ENCODE peak calls at places on chromosomes 16 and 17, in nine cellular contexts. M, Y, S, R, P, L, I, O and A are unnamed samples.

GRCh38 chr16:30998852-30999761 is 11.3 kb downstream of the STX1B start:
- DNase-seq in I (no peak), S (no peak), M (no peak), P (no peak), L (no peak), R (peak; percentile 92), O (no peak), Y (no peak), A (no peak)

GRCh38 chr17:78618264-78619066 is 41.3 kb upstream of the DNAH17 start:
- DNase-seq in P (no peak), Y (no peak), L (no peak), O (no peak), R (no peak), M (no peak), S (no peak), I (no peak), A (no peak)

GRCh38 chr17:20930065-20930760 is 112.6 kb downstream of the USP22 start:
- DNase-seq in I (no peak), M (no peak), R (no peak), Y (no peak), P (no peak), O (no peak), S (no peak), L (no peak), A (no peak)

GRCh38 chr17:66272699-66273390 is 29.6 kb upstream of the PRKCA start:
- DNase-seq in P (peak; percentile 47), L (no peak), Y (no peak), O (no peak), I (no peak), S (no peak), R (no peak), M (no peak), A (peak; percentile 71)

GRCh38 chr17:66240630-66241029 is 11.4 kb upstream of the APOH start:
- DNase-seq in Y (no peak), S (no peak), R (no peak), I (no peak), L (no peak), M (no peak), P (no peak), O (no peak), A (no peak)

GRCh38 chr16:1548234-1548633 is 14.8 kb downstream of the TMEM204 start:
- DNase-seq in M (no peak), I (no peak), Y (no peak), L (no peak), S (no peak), R (no peak), P (no peak), O (no peak), A (no peak)

GRCh38 chr16:88662222-88662842 is 559 bp downstream of the MVD start:
- DNase-seq in L (no peak), M (no peak), S (peak; percentile 40), Y (no peak), R (no peak), O (no peak), P (no peak), I (peak; percentile 46), A (no peak)

GRCh38 chr17:12256380-12256995 is 235.8 kb downstream of the MAP2K4 start:
- DNase-seq in O (peak; percentile 53), L (peak; percentile 37), R (peak; percentile 35), I (peak; percentile 18), S (peak; percentile 61), M (no peak), Y (no peak), P (peak; percentile 29), A (peak; percentile 74)

GRCh38 chr16:29994613-29995329 is 646 bp downstream of the HIRIP3 start:
- DNase-seq in I (peak; percentile 86), O (peak; percentile 78), M (peak; percentile 90), S (no peak), L (no peak), R (no peak), Y (no peak), P (peak; percentile 90), A (peak; percentile 82)

GRCh38 chr17:2804912-2805311 is 8.7 kb downstream of the RAP1GAP2 start:
- DNase-seq in M (no peak), O (no peak), I (no peak), L (no peak), R (no peak), P (no peak), S (no peak), Y (no peak), A (no peak)

GRCh38 chr16:64990101-64990500 is 131.8 kb downstream of the CDH11 start:
- DNase-seq in L (no peak), M (no peak), R (no peak), I (no peak), O (no peak), S (no peak), P (no peak), Y (no peak), A (no peak)

GRCh38 chr17:38749222-38750043 is 1.3 kb upstream of the PCGF2 start:
- DNase-seq in S (peak; percentile 91), Y (peak; percentile 89), M (peak; percentile 84), O (peak; percentile 81), P (peak; percentile 59), R (peak; percentile 89), I (peak; percentile 84), L (peak; percentile 56), A (peak; percentile 95)

GRCh38 chr17:38751144-38751802 is 1.3 kb upstream of the PSMB3 start:
- DNase-seq in S (no peak), P (no peak), M (no peak), R (no peak), O (no peak), L (no peak), I (no peak), Y (no peak), A (no peak)

GRCh38 chr17:38750312-38751121 is 2.0 kb upstream of the PSMB3 start:
- DNase-seq in S (peak; percentile 74), P (no peak), Y (no peak), R (peak; percentile 50), M (peak; percentile 73), I (no peak), O (no peak), L (no peak), A (no peak)

GRCh38 chr17:38748329-38749221 is at the start of gene PCGF2:
- DNase-seq in L (peak; percentile 71), I (peak; percentile 88), S (peak; percentile 98), O (peak; percentile 85), R (peak; percentile 89), Y (peak; percentile 91), M (peak; percentile 93), P (peak; percentile 77), A (peak; percentile 94)

GRCh38 chr17:38750044-38750311 is 1.8 kb upstream of the PCGF2 start:
- DNase-seq in M (no peak), S (no peak), O (no peak), R (no peak), L (no peak), Y (no peak), I (no peak), P (no peak), A (no peak)
- H3K4me1 ChIP-seq in M (peaks cover 7% of the 10 kb centered on the region), S (peaks cover 40% of the 10 kb centered on the region), O (peaks cover 89% of the 10 kb centered on the region), R (peaks cover 50% of the 10 kb centered on the region), L (peaks cover 33% of the 10 kb centered on the region), Y (peaks cover 4% of the 10 kb centered on the region), I (peaks cover 74% of the 10 kb centered on the region), P (peaks cover 61% of the 10 kb centered on the region), A (peaks cover 72% of the 10 kb centered on the region)

DNA sequence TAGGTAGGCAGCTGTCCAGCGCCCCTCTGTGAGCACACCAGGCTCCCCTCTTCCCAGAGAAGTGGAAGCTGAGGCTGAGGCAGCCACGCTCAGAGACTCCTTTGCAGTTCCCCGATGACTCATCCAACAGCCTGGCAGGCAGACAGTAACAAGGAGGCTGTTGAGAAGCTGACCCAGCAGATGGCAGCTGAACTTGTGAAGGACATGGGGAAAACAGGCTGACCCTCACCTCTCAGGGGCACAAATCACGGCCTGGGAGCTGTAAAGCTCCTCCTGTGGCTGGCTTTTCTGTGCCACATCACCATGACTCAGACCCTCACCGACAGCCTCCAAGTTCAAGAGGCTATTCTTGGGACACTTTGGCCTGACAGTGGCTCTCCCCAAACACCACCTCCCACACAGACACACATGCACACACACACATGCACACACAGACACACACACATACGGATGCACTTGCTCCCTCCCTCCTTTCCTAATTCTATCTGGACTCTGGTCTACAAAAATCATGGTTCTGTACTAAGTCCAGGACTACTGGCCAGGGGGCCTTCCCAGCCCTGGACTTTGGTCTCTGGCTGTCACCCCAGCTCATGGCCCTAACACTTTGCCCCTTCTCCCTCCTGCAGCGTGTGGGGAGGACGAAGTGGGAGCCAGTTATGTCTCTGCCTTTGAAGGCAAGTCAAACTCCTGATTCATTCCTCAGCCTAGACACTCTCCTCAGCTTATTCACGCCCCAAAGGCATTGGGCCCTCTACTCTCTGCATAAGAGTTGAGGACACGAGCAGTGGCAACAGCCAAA is 23.2 kb downstream of the MAP3K14 start:
- DNase-seq in O (peak; percentile 78), Y (peak; percentile 70), P (peak; percentile 39), S (no peak), I (peak; percentile 80), M (no peak), L (peak; percentile 65), R (peak; percentile 58), A (peak; percentile 95)
- TF ChIP-seq POLR2AphosphoS5 in O (peak; percentile 22), Y (peak; percentile 47), P (no peak), S (no peak), I (peak; percentile 31), M (no peak), L (peak; percentile 17), R (no peak), A (no peak)

DNA sequence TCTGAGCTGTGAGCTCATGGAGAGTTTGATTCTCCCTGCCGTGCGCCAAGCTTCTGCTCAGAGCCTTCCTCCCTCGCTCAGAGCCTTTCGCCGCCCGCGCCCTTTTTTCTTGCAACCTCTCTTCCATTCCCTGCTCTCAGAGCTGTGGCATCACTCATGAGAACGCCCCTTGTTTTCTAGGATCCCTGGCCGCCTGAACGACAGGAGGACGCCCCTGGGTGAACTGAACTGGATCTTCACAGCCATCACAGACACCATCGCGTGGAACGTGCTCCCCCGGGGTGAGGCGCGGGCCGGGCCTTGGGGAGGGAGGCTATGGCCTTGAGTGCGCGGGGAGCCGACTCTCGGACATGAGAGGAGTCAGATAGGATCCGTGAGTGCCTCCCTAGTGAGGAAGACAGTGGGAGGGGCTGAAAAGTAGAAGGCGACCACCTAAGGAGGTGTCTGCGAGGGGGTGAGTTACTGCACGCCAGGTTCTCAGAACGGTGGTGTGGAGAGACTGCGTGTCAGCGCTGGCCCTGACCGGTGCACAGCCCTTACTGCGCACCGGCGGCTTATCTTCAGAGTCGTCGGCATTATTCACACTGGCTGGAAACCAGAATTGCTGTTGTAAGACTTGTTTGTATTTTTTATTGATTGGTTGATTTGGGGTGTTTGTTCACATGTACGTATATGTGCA is 169.5 kb upstream of the CHMP6 start:
- DNase-seq in L (no peak), S (no peak), I (no peak), O (no peak), M (no peak), R (no peak), Y (peak; percentile 46), P (no peak), A (peak; percentile 54)
- H3K4me1 ChIP-seq in L (no peaks in the 10 kb centered on the region), S (peaks cover 1% of the 10 kb centered on the region), I (no peaks in the 10 kb centered on the region), O (no peaks in the 10 kb centered on the region), M (peaks cover 8% of the 10 kb centered on the region), R (peaks cover 8% of the 10 kb centered on the region), Y (no peaks in the 10 kb centered on the region), P (peaks cover 12% of the 10 kb centered on the region), A (no peaks in the 10 kb centered on the region)

DNA sequence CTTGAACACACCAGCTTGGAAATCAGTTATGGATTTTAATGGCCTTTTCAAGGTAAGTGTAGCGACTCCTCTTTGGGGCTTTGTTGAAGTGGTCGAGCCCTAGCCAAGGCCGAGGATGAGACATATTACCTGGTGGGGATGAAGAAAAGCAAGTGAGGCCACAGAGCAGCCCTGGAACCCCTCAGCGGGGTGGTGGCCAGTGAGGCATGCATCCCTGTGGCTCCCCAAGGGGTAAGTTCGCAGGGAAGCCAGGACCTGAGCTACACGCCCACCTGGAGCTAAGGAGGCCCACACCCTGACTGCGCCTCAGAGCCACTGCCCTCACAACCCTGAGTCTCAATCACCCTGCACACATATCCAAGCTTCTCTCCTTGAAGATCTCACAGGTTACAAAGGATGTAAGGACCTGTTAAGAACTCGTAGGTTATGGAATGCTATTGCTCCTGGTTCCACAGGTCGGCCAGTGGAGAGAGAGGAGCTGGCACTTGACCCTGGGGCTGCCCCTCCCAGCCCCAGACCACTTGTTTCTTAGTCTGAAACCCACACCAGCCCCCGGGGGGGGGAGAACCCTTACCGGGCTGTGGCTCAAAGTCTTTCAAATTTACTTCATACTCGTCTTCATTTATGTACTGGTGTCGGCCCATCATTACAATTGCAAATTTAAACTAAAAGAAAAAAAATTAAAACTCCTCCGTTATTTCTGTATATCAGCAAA is 12.0 kb downstream of the LITAFD start:
- DNase-seq in L (no peak), M (no peak), R (no peak), I (no peak), Y (no peak), S (no peak), P (no peak), O (no peak), A (peak; percentile 49)
- TF ChIP-seq POLR2AphosphoS5 in L (no peak), M (no peak), R (peak; percentile 16), I (no peak), Y (no peak), S (no peak), P (no peak), O (no peak), A (no peak)